ENCODE peak calls at places on chromosome 10, in five cellular contexts. D is GM12878, E is HCT116, Y is right lobe of liver, S is IMR-90. V is an unnamed sample. For H3K27me3, the result is how much of the 10 kb centered on the place peaks cover.

GRCh38 chr10:102674566-102674965 is 30.3 kb downstream of the TRIM8 start:
- ATAC-seq in D (peak), E (no peak), Y (no peak), S (no peak), V (no peak)

GRCh38 chr10:80319725-80320290 is 30.4 kb upstream of the MAT1A start:
- ATAC-seq in D (no peak), E (no peak), Y (peak), S (no peak), V (no peak)

GRCh38 chr10:33365314-33365713 is 30.8 kb upstream of the NRP1 start:
- ATAC-seq in D (no peak), E (peak), Y (no peak), S (peak), V (no peak)

GRCh38 chr10:93947055-93947454 is 46.7 kb upstream of the PLCE1 start:
- ATAC-seq in D (no peak), E (no peak), Y (no peak), S (peak), V (no peak)

GRCh38 chr10:78948616-78949015 is 120.2 kb upstream of the ZMIZ1 start:
- ATAC-seq in D (no peak), E (peak), Y (no peak), S (no peak), V (no peak)

GRCh38 chr10:92241158-92241500 is 49.7 kb downstream of the CPEB3 start:
- ATAC-seq in D (no peak), E (no peak), Y (peak), S (peak), V (no peak)

GRCh38 chr10:71985542-71986250 is 21.5 kb downstream of the CHST3 start:
- ATAC-seq in D (peak), E (no peak), Y (peak), S (peak), V (peak)

GRCh38 chr10:68406111-68406814 is 814 bp downstream of the RUFY2 start:
- ATAC-seq in D (peak), E (peak), Y (peak), S (peak), V (peak)

GRCh38 chr10:88270871-88271713 is 312.0 kb downstream of the RNLS start:
- ATAC-seq in D (peak), E (peak), Y (peak), S (peak), V (no peak)

GRCh38 chr10:115050375-115050960 is 42.7 kb upstream of the ATRNL1 start:
- ATAC-seq in D (no peak), E (no peak), Y (no peak), S (no peak), V (no peak)

GRCh38 chr10:123135415-123136141 is at the start of gene HMX3:
- ATAC-seq in D (peak), E (no peak), Y (no peak), S (peak), V (no peak)

GRCh38 chr10:73983096-73984047 is 14.5 kb upstream of the VCL start:
- ATAC-seq in D (peak), E (no peak), Y (no peak), S (no peak), V (no peak)

GRCh38 chr10:69421611-69422308 is 5.0 kb upstream of the TACR2 start:
- ATAC-seq in D (no peak), E (no peak), Y (no peak), S (peak), V (peak)

GRCh38 chr10:124472071-124472470 is 10.4 kb downstream of the LHPP start:
- ATAC-seq in D (no peak), E (no peak), Y (no peak), S (peak), V (no peak)

GRCh38 chr10:113320980-113321379 is 231.9 kb upstream of the HABP2 start:
- ATAC-seq in D (no peak), E (no peak), Y (no peak), S (no peak), V (no peak)

GRCh38 chr10:22992075-22992474 is 64.2 kb downstream of the ARMC3 start:
- ATAC-seq in D (peak), E (no peak), Y (no peak), S (no peak), V (no peak)

GRCh38 chr10:70540789-70541360 is 61.7 kb downstream of the PRF1 start:
- ATAC-seq in D (no peak), E (no peak), Y (no peak), S (no peak), V (no peak)
- TF ChIP-seq CTCF in D (no peak), E (no peak), Y (no peak), S (no peak), V (no peak)

GRCh38 chr10:35059486-35059885 is 30.7 kb downstream of the CUL2 start:
- ATAC-seq in D (no peak), E (no peak), Y (no peak), S (no peak), V (no peak)
- H3K27me3 ChIP-seq in D (under half), E (under half), Y (under half), S (under half), V (under half)

DNA sequence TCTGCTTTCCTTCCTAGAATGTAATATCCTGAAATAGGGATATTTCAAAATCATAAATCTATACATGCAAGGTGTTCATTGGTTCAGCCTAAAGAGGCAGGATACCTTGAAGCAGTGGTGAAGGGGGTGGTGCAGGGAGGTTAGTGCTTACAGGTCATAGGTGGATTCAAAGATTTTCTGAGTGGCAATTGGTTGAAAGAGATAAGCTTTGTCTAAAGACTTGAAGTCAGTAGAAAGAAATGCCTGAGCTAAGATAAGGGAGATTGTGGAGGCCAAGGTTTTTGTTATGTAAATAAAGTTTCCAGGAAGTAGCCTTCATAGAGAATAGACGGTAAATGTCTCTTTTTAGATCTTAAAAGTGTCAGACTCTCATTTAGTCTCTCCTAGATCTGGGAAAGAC is 741.2 kb upstream of the ZWINT start:
- ATAC-seq in D (no peak), E (no peak), Y (no peak), S (no peak), V (no peak)
- TF ChIP-seq POLR2A in D (no peak), E (no peak), Y (no peak), S (no peak), V (no peak)

DNA sequence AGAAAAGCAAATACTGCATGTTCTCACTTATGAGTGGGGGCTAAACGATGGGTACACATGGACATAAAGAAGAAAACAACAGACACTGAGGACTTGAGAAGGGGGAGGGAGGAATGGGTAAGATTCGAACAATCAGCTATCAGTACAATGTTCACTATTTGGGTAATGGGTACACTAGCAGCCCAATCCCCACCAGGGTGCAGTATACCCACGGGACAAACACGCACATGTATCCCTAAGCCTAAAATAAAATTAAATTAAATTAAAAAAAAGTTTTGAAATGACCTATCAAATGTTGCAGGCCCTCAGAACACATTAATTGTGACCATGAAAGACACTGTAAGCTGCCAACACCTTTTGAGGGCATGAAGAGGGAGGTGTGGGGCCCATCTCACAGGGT is 316.0 kb downstream of the WDR37 start:
- ATAC-seq in D (no peak), E (peak), Y (no peak), S (no peak), V (no peak)
- TF ChIP-seq CTCF in D (no peak), E (peak), Y (no peak), S (no peak), V (no peak)

GRCh38 chr10:8060704-8061121 is 6.2 kb downstream of the GATA3 start:
- ATAC-seq in D (peak), E (no peak), Y (no peak), S (no peak), V (no peak)

GRCh38 chr10:8058274-8059111 is 4.0 kb downstream of the GATA3 start:
- ATAC-seq in D (no peak), E (no peak), Y (no peak), S (no peak), V (no peak)

GRCh38 chr10:8060010-8060703 is 5.7 kb downstream of the GATA3 start:
- ATAC-seq in D (peak), E (no peak), Y (peak), S (peak), V (no peak)

GRCh38 chr10:8057636-8058273 is 3.3 kb downstream of the GATA3 start:
- ATAC-seq in D (no peak), E (no peak), Y (peak), S (no peak), V (no peak)

GRCh38 chr10:8059191-8059936 is 4.9 kb downstream of the GATA3 start:
- ATAC-seq in D (no peak), E (no peak), Y (no peak), S (no peak), V (no peak)
- H3K27me3 ChIP-seq in D (under half), E (under half), Y (under half), S (half or more), V (half or more)

DNA sequence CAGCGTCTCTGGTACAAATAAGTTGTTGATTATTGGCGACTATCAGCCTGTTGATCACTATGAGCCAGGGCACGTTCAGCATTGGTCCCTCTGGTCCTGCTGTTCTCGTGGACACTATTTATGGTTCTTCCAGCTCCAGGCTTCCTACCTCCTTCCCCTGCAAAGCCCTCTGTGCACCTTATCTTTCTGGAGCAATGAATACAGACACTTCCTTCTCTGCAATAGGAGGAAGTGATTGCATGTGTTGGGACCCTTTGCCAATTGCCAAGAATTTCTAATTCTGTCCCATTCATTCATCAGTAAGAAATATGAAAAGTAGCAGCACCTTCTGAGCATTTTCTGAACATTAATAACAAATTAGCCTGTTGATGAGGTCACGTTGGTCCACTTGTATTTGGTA is 258.9 kb upstream of the KLF6 start:
- ATAC-seq in D (no peak), E (no peak), Y (peak), S (no peak), V (no peak)
- TF ChIP-seq POLR2A in D (no peak), E (no peak), Y (no peak), S (no peak), V (no peak)

V was measured in gastroesophageal sphincter.